ENCODE peak calls at places on chromosomes 7 and 10, in eight cellular contexts. One of them, this sample, is unnamed.

GRCh38 chr7:155533827-155534690 is 12.3 kb downstream of the CNPY1 start:
- DNase-seq in CD4-positive, CD25-positive, alpha-beta regulatory T cell: peak
- DNase-seq in head of caudate nucleus: no peak
- DNase-seq in SHP77: no peak
- DNase-seq in NCI-H2081: no peak
- DNase-seq in right lobe of liver: no peak
- DNase-seq in activated T-cell treated with anti-CD3 and anti-CD28 coated beads, Interleukin-2, amount 50 U/mL, for 1 hour: peak
- DNase-seq in fibroblast of mammary gland: peak
- DNase-seq in this sample: peak

GRCh38 chr7:149872419-149873073 is 1.2 kb upstream of the ATP6V0E2 start:
- DNase-seq in fibroblast of mammary gland: peak
- DNase-seq in CD4-positive, CD25-positive, alpha-beta regulatory T cell: no peak
- DNase-seq in NCI-H2081: peak
- DNase-seq in head of caudate nucleus: peak
- DNase-seq in SHP77: peak
- DNase-seq in activated T-cell treated with anti-CD3 and anti-CD28 coated beads, Interleukin-2, amount 50 U/mL, for 1 hour: no peak
- DNase-seq in right lobe of liver: peak
- DNase-seq in this sample: peak

GRCh38 chr7:117096297-117096696 is 143.0 kb downstream of the ST7 start:
- DNase-seq in activated T-cell treated with anti-CD3 and anti-CD28 coated beads, Interleukin-2, amount 50 U/mL, for 1 hour: no peak
- DNase-seq in fibroblast of mammary gland: no peak
- DNase-seq in NCI-H2081: no peak
- DNase-seq in SHP77: no peak
- DNase-seq in head of caudate nucleus: no peak
- DNase-seq in right lobe of liver: no peak
- DNase-seq in CD4-positive, CD25-positive, alpha-beta regulatory T cell: no peak
- DNase-seq in this sample: no peak

GRCh38 chr7:135743907-135744789 is 4.5 kb downstream of the FAM180A start:
- DNase-seq in CD4-positive, CD25-positive, alpha-beta regulatory T cell: no peak
- DNase-seq in NCI-H2081: no peak
- DNase-seq in activated T-cell treated with anti-CD3 and anti-CD28 coated beads, Interleukin-2, amount 50 U/mL, for 1 hour: no peak
- DNase-seq in right lobe of liver: no peak
- DNase-seq in SHP77: peak
- DNase-seq in head of caudate nucleus: no peak
- DNase-seq in fibroblast of mammary gland: peak
- DNase-seq in this sample: no peak

GRCh38 chr7:133258174-133258573 is 5.3 kb downstream of the EXOC4 start:
- DNase-seq in CD4-positive, CD25-positive, alpha-beta regulatory T cell: no peak
- DNase-seq in head of caudate nucleus: no peak
- DNase-seq in right lobe of liver: no peak
- DNase-seq in SHP77: no peak
- DNase-seq in fibroblast of mammary gland: no peak
- DNase-seq in activated T-cell treated with anti-CD3 and anti-CD28 coated beads, Interleukin-2, amount 50 U/mL, for 1 hour: no peak
- DNase-seq in NCI-H2081: no peak
- DNase-seq in this sample: no peak

GRCh38 chr10:127619550-127619949 is 70.4 kb downstream of the NPS start:
- DNase-seq in NCI-H2081: peak
- DNase-seq in fibroblast of mammary gland: no peak
- DNase-seq in head of caudate nucleus: peak
- DNase-seq in activated T-cell treated with anti-CD3 and anti-CD28 coated beads, Interleukin-2, amount 50 U/mL, for 1 hour: no peak
- DNase-seq in CD4-positive, CD25-positive, alpha-beta regulatory T cell: no peak
- DNase-seq in right lobe of liver: no peak
- DNase-seq in SHP77: no peak
- DNase-seq in this sample: no peak

GRCh38 chr7:158620418-158620817 is 32.8 kb upstream of the PTPRN2 start:
- DNase-seq in NCI-H2081: no peak
- DNase-seq in right lobe of liver: no peak
- DNase-seq in activated T-cell treated with anti-CD3 and anti-CD28 coated beads, Interleukin-2, amount 50 U/mL, for 1 hour: no peak
- DNase-seq in head of caudate nucleus: no peak
- DNase-seq in fibroblast of mammary gland: no peak
- DNase-seq in CD4-positive, CD25-positive, alpha-beta regulatory T cell: no peak
- DNase-seq in SHP77: no peak
- DNase-seq in this sample: no peak

GRCh38 chr10:30583778-30584415 is 45.7 kb downstream of the LYZL2 start:
- DNase-seq in right lobe of liver: peak
- DNase-seq in head of caudate nucleus: peak
- DNase-seq in SHP77: no peak
- DNase-seq in CD4-positive, CD25-positive, alpha-beta regulatory T cell: no peak
- DNase-seq in activated T-cell treated with anti-CD3 and anti-CD28 coated beads, Interleukin-2, amount 50 U/mL, for 1 hour: no peak
- DNase-seq in NCI-H2081: no peak
- DNase-seq in fibroblast of mammary gland: peak
- DNase-seq in this sample: peak

GRCh38 chr10:73529089-73529832 is 33.4 kb upstream of the PPP3CB start:
- DNase-seq in right lobe of liver: no peak
- DNase-seq in NCI-H2081: peak
- DNase-seq in SHP77: peak
- DNase-seq in fibroblast of mammary gland: peak
- DNase-seq in CD4-positive, CD25-positive, alpha-beta regulatory T cell: peak
- DNase-seq in head of caudate nucleus: peak
- DNase-seq in activated T-cell treated with anti-CD3 and anti-CD28 coated beads, Interleukin-2, amount 50 U/mL, for 1 hour: peak
- DNase-seq in this sample: peak

GRCh38 chr7:29413511-29414178 is 150.0 kb upstream of the PRR15 start:
- DNase-seq in CD4-positive, CD25-positive, alpha-beta regulatory T cell: no peak
- DNase-seq in head of caudate nucleus: no peak
- DNase-seq in activated T-cell treated with anti-CD3 and anti-CD28 coated beads, Interleukin-2, amount 50 U/mL, for 1 hour: no peak
- DNase-seq in SHP77: no peak
- DNase-seq in NCI-H2081: no peak
- DNase-seq in right lobe of liver: no peak
- DNase-seq in fibroblast of mammary gland: no peak
- DNase-seq in this sample: no peak

GRCh38 chr7:26326211-26326610 is 34.5 kb downstream of the SNX10 start:
- DNase-seq in activated T-cell treated with anti-CD3 and anti-CD28 coated beads, Interleukin-2, amount 50 U/mL, for 1 hour: no peak
- DNase-seq in head of caudate nucleus: no peak
- DNase-seq in CD4-positive, CD25-positive, alpha-beta regulatory T cell: no peak
- DNase-seq in right lobe of liver: no peak
- DNase-seq in NCI-H2081: no peak
- DNase-seq in fibroblast of mammary gland: peak
- DNase-seq in SHP77: no peak
- DNase-seq in this sample: no peak

GRCh38 chr10:11110499-11110898 is 92.8 kb downstream of the CELF2 start:
- DNase-seq in SHP77: no peak
- DNase-seq in CD4-positive, CD25-positive, alpha-beta regulatory T cell: no peak
- DNase-seq in fibroblast of mammary gland: no peak
- DNase-seq in head of caudate nucleus: no peak
- DNase-seq in NCI-H2081: no peak
- DNase-seq in activated T-cell treated with anti-CD3 and anti-CD28 coated beads, Interleukin-2, amount 50 U/mL, for 1 hour: no peak
- DNase-seq in right lobe of liver: no peak
- DNase-seq in this sample: no peak

GRCh38 chr7:42084263-42084662 is 152.7 kb downstream of the GLI3 start:
- DNase-seq in fibroblast of mammary gland: no peak
- DNase-seq in SHP77: no peak
- DNase-seq in NCI-H2081: no peak
- DNase-seq in right lobe of liver: no peak
- DNase-seq in head of caudate nucleus: no peak
- DNase-seq in CD4-positive, CD25-positive, alpha-beta regulatory T cell: no peak
- DNase-seq in activated T-cell treated with anti-CD3 and anti-CD28 coated beads, Interleukin-2, amount 50 U/mL, for 1 hour: no peak
- DNase-seq in this sample: no peak

GRCh38 chr7:81499262-81500116 is 270.4 kb downstream of the HGF start:
- DNase-seq in activated T-cell treated with anti-CD3 and anti-CD28 coated beads, Interleukin-2, amount 50 U/mL, for 1 hour: no peak
- DNase-seq in SHP77: peak
- DNase-seq in head of caudate nucleus: no peak
- DNase-seq in NCI-H2081: peak
- DNase-seq in CD4-positive, CD25-positive, alpha-beta regulatory T cell: peak
- DNase-seq in right lobe of liver: no peak
- DNase-seq in fibroblast of mammary gland: peak
- DNase-seq in this sample: peak

GRCh38 chr7:152464312-152465117 is 28.7 kb upstream of the KMT2C start:
- DNase-seq in SHP77: peak
- DNase-seq in head of caudate nucleus: peak
- DNase-seq in activated T-cell treated with anti-CD3 and anti-CD28 coated beads, Interleukin-2, amount 50 U/mL, for 1 hour: no peak
- DNase-seq in right lobe of liver: peak
- DNase-seq in NCI-H2081: peak
- DNase-seq in fibroblast of mammary gland: peak
- DNase-seq in CD4-positive, CD25-positive, alpha-beta regulatory T cell: peak
- DNase-seq in this sample: peak

GRCh38 chr7:87420173-87420572 is 55.3 kb downstream of the ABCB4 start:
- DNase-seq in right lobe of liver: no peak
- DNase-seq in CD4-positive, CD25-positive, alpha-beta regulatory T cell: no peak
- DNase-seq in head of caudate nucleus: no peak
- DNase-seq in SHP77: no peak
- DNase-seq in NCI-H2081: no peak
- DNase-seq in fibroblast of mammary gland: no peak
- DNase-seq in activated T-cell treated with anti-CD3 and anti-CD28 coated beads, Interleukin-2, amount 50 U/mL, for 1 hour: no peak
- DNase-seq in this sample: no peak

GRCh38 chr10:127937069-127937468 is 30.2 kb downstream of the PTPRE start:
- DNase-seq in activated T-cell treated with anti-CD3 and anti-CD28 coated beads, Interleukin-2, amount 50 U/mL, for 1 hour: no peak
- DNase-seq in NCI-H2081: no peak
- DNase-seq in CD4-positive, CD25-positive, alpha-beta regulatory T cell: no peak
- DNase-seq in head of caudate nucleus: no peak
- DNase-seq in right lobe of liver: no peak
- DNase-seq in SHP77: no peak
- DNase-seq in fibroblast of mammary gland: no peak
- DNase-seq in this sample: no peak

GRCh38 chr7:143284591-143285453 is at the start of gene TMEM139:
- DNase-seq in NCI-H2081: no peak
- DNase-seq in CD4-positive, CD25-positive, alpha-beta regulatory T cell: no peak
- DNase-seq in fibroblast of mammary gland: no peak
- DNase-seq in right lobe of liver: peak
- DNase-seq in activated T-cell treated with anti-CD3 and anti-CD28 coated beads, Interleukin-2, amount 50 U/mL, for 1 hour: no peak
- DNase-seq in SHP77: no peak
- DNase-seq in head of caudate nucleus: peak
- DNase-seq in this sample: no peak

GRCh38 chr10:89283988-89284475 is 17.8 kb upstream of the IFIT2 start:
- DNase-seq in fibroblast of mammary gland: peak
- DNase-seq in head of caudate nucleus: no peak
- DNase-seq in right lobe of liver: no peak
- DNase-seq in CD4-positive, CD25-positive, alpha-beta regulatory T cell: no peak
- DNase-seq in activated T-cell treated with anti-CD3 and anti-CD28 coated beads, Interleukin-2, amount 50 U/mL, for 1 hour: no peak
- DNase-seq in SHP77: peak
- DNase-seq in NCI-H2081: peak
- DNase-seq in this sample: peak

GRCh38 chr7:43647314-43647691 is 64.4 kb downstream of the STK17A start:
- DNase-seq in fibroblast of mammary gland: peak
- DNase-seq in right lobe of liver: no peak
- DNase-seq in NCI-H2081: no peak
- DNase-seq in CD4-positive, CD25-positive, alpha-beta regulatory T cell: no peak
- DNase-seq in SHP77: no peak
- DNase-seq in activated T-cell treated with anti-CD3 and anti-CD28 coated beads, Interleukin-2, amount 50 U/mL, for 1 hour: no peak
- DNase-seq in head of caudate nucleus: no peak
- DNase-seq in this sample: peak

GRCh38 chr7:82319674-82320118 is 123.9 kb downstream of the CACNA2D1 start:
- DNase-seq in SHP77: peak
- DNase-seq in activated T-cell treated with anti-CD3 and anti-CD28 coated beads, Interleukin-2, amount 50 U/mL, for 1 hour: no peak
- DNase-seq in head of caudate nucleus: peak
- DNase-seq in fibroblast of mammary gland: peak
- DNase-seq in CD4-positive, CD25-positive, alpha-beta regulatory T cell: no peak
- DNase-seq in NCI-H2081: peak
- DNase-seq in right lobe of liver: no peak
- DNase-seq in this sample: peak

GRCh38 chr10:131790021-131790420 is 110.8 kb upstream of the PPP2R2D start:
- DNase-seq in NCI-H2081: no peak
- DNase-seq in fibroblast of mammary gland: peak
- DNase-seq in SHP77: no peak
- DNase-seq in right lobe of liver: no peak
- DNase-seq in head of caudate nucleus: no peak
- DNase-seq in activated T-cell treated with anti-CD3 and anti-CD28 coated beads, Interleukin-2, amount 50 U/mL, for 1 hour: no peak
- DNase-seq in CD4-positive, CD25-positive, alpha-beta regulatory T cell: peak
- DNase-seq in this sample: no peak

This sample was measured in fibroblast of villous mesenchyme.